ENCODE peak calls at places on chromosomes 4 and X, in six cellular contexts. E is endodermal cell, R is SK-N-SH, V is Peyer's patch, J is lung, K is PC-3. C is an unnamed sample.

GRCh38 chr4:39662683-39663082 is 24.0 kb upstream of the SMIM14 start:
- DNase-seq in E (no peak), R (no peak), V (no peak), J (no peak), K (no peak), C (no peak)

GRCh38 chr4:127843704-127844604 is 36.7 kb upstream of the PLK4 start:
- DNase-seq in E (peak; percentile 57), R (no peak), V (no peak), J (no peak), K (no peak), C (no peak)

GRCh38 chr4:156575430-156576073 is 396.0 kb downstream of the PDGFC start:
- DNase-seq in E (peak; percentile 71), R (no peak), V (no peak), J (no peak), K (peak; percentile 32), C (no peak)

GRCh38 chr4:55008166-55009056 is 117.0 kb downstream of the KDR start:
- DNase-seq in E (peak; percentile 73), R (peak; percentile 31), V (no peak), J (no peak), K (peak; percentile 38), C (no peak)

GRCh38 chrX:135484636-135485289 is 35.7 kb upstream of the INTS6L start:
- DNase-seq in E (no peak), R (peak; percentile 21), V (no peak), J (no peak), K (peak; percentile 55), C (peak; percentile 35)

GRCh38 chrX:46407036-46407752 is 138.0 kb downstream of the ZNF674 start:
- DNase-seq in E (no peak), R (no peak), V (no peak), J (no peak), K (no peak), C (no peak)

GRCh38 chrX:150099316-150099715 is 161.0 kb upstream of the EOLA2 start:
- DNase-seq in E (no peak), R (no peak), V (no peak), J (no peak), K (no peak), C (no peak)

GRCh38 chrX:44872319-44872816 is 620 bp upstream of the KDM6A start:
- DNase-seq in E (no peak), R (no peak), V (peak; percentile 39), J (peak; percentile 56), K (peak; percentile 24), C (no peak)

GRCh38 chr4:56981795-56982201 is 3.1 kb downstream of the POLR2B start:
- DNase-seq in E (no peak), R (no peak), V (no peak), J (no peak), K (peak; percentile 15), C (no peak)

GRCh38 chr4:15682340-15682725 is 706 bp downstream of the FAM200B start:
- DNase-seq in E (no peak), R (no peak), V (no peak), J (no peak), K (no peak), C (no peak)

GRCh38 chrX:19540076-19540475 is 24.8 kb upstream of the MAP3K15 start:
- DNase-seq in E (no peak), R (no peak), V (no peak), J (no peak), K (no peak), C (no peak)

GRCh38 chr4:40316333-40316781 is 18.8 kb upstream of the CHRNA9 start:
- DNase-seq in E (no peak), R (no peak), V (no peak), J (no peak), K (peak; percentile 70), C (no peak)

GRCh38 chr4:98242538-98242937 is 18.6 kb upstream of the RAP1GDS1 start:
- DNase-seq in E (no peak), R (no peak), V (no peak), J (no peak), K (peak; percentile 10), C (no peak)

GRCh38 chr4:123104275-123104674 is 181.9 kb upstream of the NUDT6 start:
- DNase-seq in E (no peak), R (no peak), V (no peak), J (no peak), K (no peak), C (no peak)

GRCh38 chr4:63296773-63297172 is 1112.5 kb downstream of the TECRL start:
- DNase-seq in E (peak; percentile 45), R (no peak), V (no peak), J (no peak), K (peak; percentile 49), C (no peak)

GRCh38 chr4:610411-611261 is 14.7 kb upstream of the PDE6B start:
- DNase-seq in E (peak; percentile 40), R (no peak), V (no peak), J (no peak), K (peak; percentile 95), C (no peak)

GRCh38 chrX:120380699-120381098 is 18.8 kb downstream of the ATP1B4 start:
- DNase-seq in E (peak; percentile 55), R (no peak), V (peak; percentile 30), J (no peak), K (peak; percentile 41), C (peak; percentile 17)

GRCh38 chr4:156830356-156830755 is 141.2 kb downstream of the PDGFC start:
- DNase-seq in E (no peak), R (no peak), V (no peak), J (no peak), K (peak; percentile 73), C (no peak)

GRCh38 chr4:154560824-154561231 is 2.0 kb upstream of the FGB start:
- DNase-seq in E (no peak), R (no peak), V (no peak), J (no peak), K (peak; percentile 75), C (no peak)

GRCh38 chr4:10117424-10118354 is 1.1 kb upstream of the WDR1 start:
- DNase-seq in E (peak; percentile 53), R (no peak), V (peak; percentile 67), J (peak; percentile 55), K (no peak), C (no peak)

GRCh38 chrX:124230573-124231300 is 101.7 kb upstream of the TEX13D start:
- DNase-seq in E (no peak), R (no peak), V (no peak), J (no peak), K (no peak), C (no peak)

GRCh38 chrX:1418901-1419544 is 27.1 kb upstream of the SLC25A6 start:
- DNase-seq in E (no peak), R (no peak), V (no peak), J (no peak), K (peak; percentile 65), C (no peak)

GRCh38 chrX:28851871-28852270 is 264.6 kb downstream of the IL1RAPL1 start:
- DNase-seq in E (no peak), R (no peak), V (no peak), J (no peak), K (no peak), C (no peak)

GRCh38 chr4:20019310-20020015 is 232.2 kb upstream of the SLIT2 start:
- DNase-seq in E (no peak), R (no peak), V (no peak), J (no peak), K (peak; percentile 82), C (no peak)

GRCh38 chrX:105564536-105564935 is 257.8 kb upstream of the NRK start:
- DNase-seq in E (no peak), R (no peak), V (no peak), J (no peak), K (peak; percentile 84), C (no peak)

GRCh38 chrX:1932231-1932630 is 317.4 kb downstream of the ASMT start:
- DNase-seq in E (no peak), R (no peak), V (no peak), J (no peak), K (peak; percentile 81), C (no peak)

GRCh38 chr4:153547520-153547919 is 81.4 kb downstream of the TMEM131L start:
- DNase-seq in E (no peak), R (no peak), V (no peak), J (no peak), K (no peak), C (no peak)

GRCh38 chrX:100643943-100644587 is at the start of gene SRPX2:
- DNase-seq in E (no peak), R (no peak), V (no peak), J (no peak), K (peak; percentile 88), C (peak; percentile 32)

GRCh38 chr4:6938237-6938636 is 28.6 kb downstream of the TBC1D14 start:
- DNase-seq in E (no peak), R (no peak), V (no peak), J (no peak), K (no peak), C (peak; percentile 75)

GRCh38 chrX:31036895-31037294 is 34.9 kb downstream of the FTHL17 start:
- DNase-seq in E (peak; percentile 77), R (peak; percentile 34), V (no peak), J (peak; percentile 56), K (peak; percentile 63), C (no peak)

GRCh38 chr4:102824398-102824797 is 3.0 kb downstream of the UBE2D3 start:
- DNase-seq in E (no peak), R (no peak), V (no peak), J (no peak), K (no peak), C (no peak)
- H3K4me1 ChIP-seq in E (peaks cover 4% of the 10 kb centered on the region), R (peaks cover 43% of the 10 kb centered on the region), V (no peaks in the 10 kb centered on the region), J (peaks cover 18% of the 10 kb centered on the region), K (peaks cover 30% of the 10 kb centered on the region), C (peaks cover 37% of the 10 kb centered on the region)

DNA sequence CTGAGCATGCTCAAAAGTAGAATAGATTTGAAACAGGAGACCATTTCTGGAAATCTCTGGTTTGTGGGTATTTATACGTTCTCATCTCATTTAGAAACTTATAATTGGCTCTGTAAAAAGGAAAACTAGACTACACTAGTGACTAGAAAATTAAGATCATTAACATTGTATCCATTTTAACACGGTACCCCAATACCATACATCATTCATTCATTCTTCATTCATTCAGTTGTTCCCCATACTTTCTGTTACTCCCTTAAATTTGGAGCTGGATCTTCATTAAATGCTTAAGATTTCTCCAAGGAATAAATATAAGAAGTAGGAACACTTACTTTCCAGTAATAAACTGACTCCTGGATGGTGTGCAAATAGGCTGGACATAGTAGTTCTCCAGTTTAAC is 1.3 kb downstream of the ARSJ start:
- DNase-seq in E (no peak), R (no peak), V (no peak), J (no peak), K (no peak), C (no peak)
- TF ChIP-seq CTCF in E (no peak), R (no peak), V (no peak), J (no peak), K (no peak), C (no peak)

GRCh38 chrX:69664693-69665092 is 48.8 kb downstream of the EDA start:
- DNase-seq in E (no peak), R (no peak), V (no peak), J (no peak), K (no peak), C (no peak)
- H3K9me3 ChIP-seq in E (peaks cover 33% of the 10 kb centered on the region), R (no peaks in the 10 kb centered on the region), V (no peaks in the 10 kb centered on the region), J (no peaks in the 10 kb centered on the region), K (no peaks in the 10 kb centered on the region), C (peaks cover 1% of the 10 kb centered on the region)

DNA sequence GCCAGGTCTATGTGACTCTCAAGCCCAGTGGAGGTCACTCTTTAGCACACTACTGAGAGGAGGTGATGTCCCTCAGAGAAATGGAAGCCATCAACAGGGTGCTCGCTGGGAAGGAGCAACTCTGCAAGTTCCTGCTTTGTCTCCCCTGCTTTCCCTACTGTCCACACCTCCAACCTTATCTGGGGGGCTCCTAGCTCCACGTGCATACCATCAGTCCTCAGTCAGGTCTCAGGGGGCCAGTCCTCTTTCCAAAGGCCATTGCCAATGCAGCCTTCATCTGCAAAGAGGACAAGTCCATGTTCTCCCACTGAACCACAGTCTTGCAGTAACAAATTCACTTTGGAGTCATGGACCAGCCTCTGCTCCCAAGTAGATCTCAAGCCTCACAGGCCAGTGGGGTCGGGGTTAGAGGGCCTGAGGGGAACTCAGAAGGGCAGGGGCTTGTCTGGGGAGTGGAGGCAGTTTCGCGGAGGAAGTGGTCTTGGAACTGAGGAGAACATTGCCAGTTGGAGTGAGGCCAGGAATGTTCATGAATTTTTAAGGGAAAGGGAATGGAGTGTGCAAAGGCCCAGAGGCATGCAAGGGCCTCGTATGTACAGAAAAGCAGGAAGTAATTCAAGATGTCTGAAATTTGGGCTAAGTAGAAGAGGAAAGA is 9.0 kb downstream of the RTL5 start:
- DNase-seq in E (peak; percentile 6), R (no peak), V (no peak), J (no peak), K (no peak), C (no peak)
- H3K4me1 ChIP-seq in E (peaks cover 13% of the 10 kb centered on the region), R (peaks cover 14% of the 10 kb centered on the region), V (no peaks in the 10 kb centered on the region), J (no peaks in the 10 kb centered on the region), K (peaks cover 23% of the 10 kb centered on the region), C (no peaks in the 10 kb centered on the region)